ENCODE peak calls at places on chromosomes 16 and 17, in four cellular contexts. One of them, this sample, is unnamed.

GRCh38 chr16:82452002-82452741 is 174.6 kb upstream of the CDH13 start:
- DNase-seq in OCI-LY7: no peak
- DNase-seq in HCT116: no peak
- DNase-seq in CD4-positive, alpha-beta T cell: no peak
- DNase-seq in this sample: no peak

GRCh38 chr17:2030779-2031163 is 818 bp downstream of the DPH1 start:
- DNase-seq in OCI-LY7: no peak
- DNase-seq in HCT116: peak
- DNase-seq in CD4-positive, alpha-beta T cell: no peak
- DNase-seq in this sample: no peak

GRCh38 chr17:39677581-39678339 is 9.5 kb downstream of the PNMT start:
- DNase-seq in OCI-LY7: no peak
- DNase-seq in HCT116: no peak
- DNase-seq in CD4-positive, alpha-beta T cell: no peak
- DNase-seq in this sample: no peak

GRCh38 chr16:72198021-72198420 is 26.1 kb upstream of the PMFBP1 start:
- DNase-seq in OCI-LY7: no peak
- DNase-seq in HCT116: no peak
- DNase-seq in CD4-positive, alpha-beta T cell: no peak
- DNase-seq in this sample: no peak

GRCh38 chr17:38339891-38340290 is 3.9 kb downstream of the GPR179 start:
- DNase-seq in OCI-LY7: no peak
- DNase-seq in HCT116: no peak
- DNase-seq in CD4-positive, alpha-beta T cell: no peak
- DNase-seq in this sample: no peak

GRCh38 chr16:57261806-57262205 is 16.7 kb downstream of the ARL2BP start:
- DNase-seq in OCI-LY7: no peak
- DNase-seq in HCT116: no peak
- DNase-seq in CD4-positive, alpha-beta T cell: no peak
- DNase-seq in this sample: no peak

GRCh38 chr17:62650587-62650986 is 23.1 kb downstream of the MRC2 start:
- DNase-seq in OCI-LY7: no peak
- DNase-seq in HCT116: no peak
- DNase-seq in CD4-positive, alpha-beta T cell: no peak
- DNase-seq in this sample: no peak

GRCh38 chr17:29524692-29525091 is 42.1 kb downstream of the ABHD15 start:
- DNase-seq in OCI-LY7: no peak
- DNase-seq in HCT116: no peak
- DNase-seq in CD4-positive, alpha-beta T cell: no peak
- DNase-seq in this sample: no peak

GRCh38 chr16:19601083-19601976 is 45.8 kb downstream of the VPS35L start:
- DNase-seq in OCI-LY7: peak
- DNase-seq in HCT116: peak
- DNase-seq in CD4-positive, alpha-beta T cell: peak
- DNase-seq in this sample: peak

GRCh38 chr17:71423871-71424546 is 696.8 kb upstream of the SOX9 start:
- DNase-seq in OCI-LY7: peak
- DNase-seq in HCT116: peak
- DNase-seq in CD4-positive, alpha-beta T cell: no peak
- DNase-seq in this sample: no peak

GRCh38 chr17:79629548-79630049 is 18.7 kb upstream of the RBFOX3 start:
- DNase-seq in OCI-LY7: no peak
- DNase-seq in HCT116: no peak
- DNase-seq in CD4-positive, alpha-beta T cell: no peak
- DNase-seq in this sample: no peak

GRCh38 chr16:22123146-22123545 is 30.8 kb downstream of the VWA3A start:
- DNase-seq in OCI-LY7: no peak
- DNase-seq in HCT116: peak
- DNase-seq in CD4-positive, alpha-beta T cell: no peak
- DNase-seq in this sample: no peak

GRCh38 chr17:40073454-40074174 is 10.8 kb downstream of the THRA start:
- DNase-seq in OCI-LY7: no peak
- DNase-seq in HCT116: no peak
- DNase-seq in CD4-positive, alpha-beta T cell: no peak
- DNase-seq in this sample: no peak

GRCh38 chr16:22372882-22373661 is 1.3 kb downstream of the CDR2 start:
- DNase-seq in OCI-LY7: peak
- DNase-seq in HCT116: no peak
- DNase-seq in CD4-positive, alpha-beta T cell: no peak
- DNase-seq in this sample: no peak

GRCh38 chr17:47927821-47928400 is 13.5 kb upstream of the PNPO start:
- DNase-seq in OCI-LY7: no peak
- DNase-seq in HCT116: no peak
- DNase-seq in CD4-positive, alpha-beta T cell: no peak
- DNase-seq in this sample: no peak

GRCh38 chr17:74806334-74806733 is 30.2 kb upstream of the NAT9 start:
- DNase-seq in OCI-LY7: no peak
- DNase-seq in HCT116: no peak
- DNase-seq in CD4-positive, alpha-beta T cell: no peak
- DNase-seq in this sample: no peak

GRCh38 chr16:86662195-86662594 is 83.8 kb downstream of the FOXL1 start:
- DNase-seq in OCI-LY7: no peak
- DNase-seq in HCT116: no peak
- DNase-seq in CD4-positive, alpha-beta T cell: no peak
- DNase-seq in this sample: no peak

GRCh38 chr16:15443753-15444152 is 9.4 kb downstream of the BMERB1 start:
- DNase-seq in OCI-LY7: no peak
- DNase-seq in HCT116: no peak
- DNase-seq in CD4-positive, alpha-beta T cell: no peak
- DNase-seq in this sample: no peak

GRCh38 chr17:75777243-75777922 is 7.2 kb upstream of the UNK start:
- DNase-seq in OCI-LY7: no peak
- DNase-seq in HCT116: no peak
- DNase-seq in CD4-positive, alpha-beta T cell: no peak
- DNase-seq in this sample: no peak

GRCh38 chr17:79305831-79306687 is 231.4 kb downstream of the ENGASE start:
- DNase-seq in OCI-LY7: peak
- DNase-seq in HCT116: no peak
- DNase-seq in CD4-positive, alpha-beta T cell: no peak
- DNase-seq in this sample: no peak

GRCh38 chr17:51298508-51299371 is 38.4 kb downstream of the UTP18 start:
- DNase-seq in OCI-LY7: peak
- DNase-seq in HCT116: peak
- DNase-seq in CD4-positive, alpha-beta T cell: no peak
- DNase-seq in this sample: no peak

GRCh38 chr16:2473999-2474876 is 689 bp upstream of the TBC1D24 start:
- DNase-seq in OCI-LY7: peak
- DNase-seq in HCT116: no peak
- DNase-seq in CD4-positive, alpha-beta T cell: peak
- DNase-seq in this sample: no peak

GRCh38 chr16:11396241-11397048 is 51.2 kb downstream of the RMI2 start:
- DNase-seq in OCI-LY7: peak
- DNase-seq in HCT116: no peak
- DNase-seq in CD4-positive, alpha-beta T cell: peak
- DNase-seq in this sample: no peak

GRCh38 chr16:57266531-57267268 is 17.8 kb downstream of the PLLP start:
- DNase-seq in OCI-LY7: no peak
- DNase-seq in HCT116: no peak
- DNase-seq in CD4-positive, alpha-beta T cell: peak
- DNase-seq in this sample: no peak

GRCh38 chr16:85750827-85751641 is at the start of gene C16orf74:
- DNase-seq in OCI-LY7: peak
- DNase-seq in HCT116: no peak
- DNase-seq in CD4-positive, alpha-beta T cell: no peak
- DNase-seq in this sample: no peak

GRCh38 chr17:1627219-1627986 is 1.2 kb downstream of the SLC43A2 start:
- DNase-seq in OCI-LY7: peak
- DNase-seq in HCT116: no peak
- DNase-seq in CD4-positive, alpha-beta T cell: no peak
- DNase-seq in this sample: no peak

GRCh38 chr17:48610282-48611211 is at the start of gene HOXB7:
- DNase-seq in OCI-LY7: peak
- DNase-seq in HCT116: no peak
- DNase-seq in CD4-positive, alpha-beta T cell: peak
- DNase-seq in this sample: no peak

GRCh38 chr17:58219007-58219788 is at the start of gene MKS1:
- DNase-seq in OCI-LY7: peak
- DNase-seq in HCT116: peak
- DNase-seq in CD4-positive, alpha-beta T cell: peak
- DNase-seq in this sample: peak

GRCh38 chr16:27786881-27787625 is 237.1 kb downstream of the KATNIP start:
- DNase-seq in OCI-LY7: no peak
- DNase-seq in HCT116: no peak
- DNase-seq in CD4-positive, alpha-beta T cell: no peak
- DNase-seq in this sample: no peak

GRCh38 chr17:51056813-51057510 is 63.7 kb downstream of the SPAG9 start:
- DNase-seq in OCI-LY7: peak
- DNase-seq in HCT116: peak
- DNase-seq in CD4-positive, alpha-beta T cell: peak
- DNase-seq in this sample: peak

GRCh38 chr16:73064227-73064995 is 16.5 kb upstream of the ZFHX3 start:
- DNase-seq in OCI-LY7: no peak
- DNase-seq in HCT116: no peak
- DNase-seq in CD4-positive, alpha-beta T cell: no peak
- DNase-seq in this sample: no peak

GRCh38 chr16:720507-720989 is 398 bp upstream of the ANTKMT start:
- DNase-seq in OCI-LY7: no peak
- DNase-seq in HCT116: no peak
- DNase-seq in CD4-positive, alpha-beta T cell: no peak
- DNase-seq in this sample: no peak
- TF ChIP-seq CTCF in OCI-LY7: peak
- TF ChIP-seq CTCF in HCT116: peak
- TF ChIP-seq CTCF in CD4-positive, alpha-beta T cell: no peak
- TF ChIP-seq CTCF in this sample: peak

GRCh38 chr17:33302394-33302793 is 9.3 kb upstream of the ASIC2 start:
- DNase-seq in OCI-LY7: no peak
- DNase-seq in HCT116: no peak
- DNase-seq in CD4-positive, alpha-beta T cell: no peak
- DNase-seq in this sample: no peak

GRCh38 chr17:33303254-33303653 is 10.2 kb upstream of the ASIC2 start:
- DNase-seq in OCI-LY7: no peak
- DNase-seq in HCT116: no peak
- DNase-seq in CD4-positive, alpha-beta T cell: no peak
- DNase-seq in this sample: no peak

GRCh38 chr17:33294994-33295393 is 1.9 kb upstream of the ASIC2 start:
- DNase-seq in OCI-LY7: no peak
- DNase-seq in HCT116: no peak
- DNase-seq in CD4-positive, alpha-beta T cell: no peak
- DNase-seq in this sample: no peak

GRCh38 chr17:33297643-33298042 is 4.5 kb upstream of the ASIC2 start:
- DNase-seq in OCI-LY7: no peak
- DNase-seq in HCT116: no peak
- DNase-seq in CD4-positive, alpha-beta T cell: no peak
- DNase-seq in this sample: no peak

GRCh38 chr17:33299115-33299514 is 6.0 kb upstream of the ASIC2 start:
- DNase-seq in OCI-LY7: no peak
- DNase-seq in HCT116: no peak
- DNase-seq in CD4-positive, alpha-beta T cell: no peak
- DNase-seq in this sample: no peak
- TF ChIP-seq CTCF in OCI-LY7: no peak
- TF ChIP-seq CTCF in HCT116: no peak
- TF ChIP-seq CTCF in CD4-positive, alpha-beta T cell: no peak
- TF ChIP-seq CTCF in this sample: peak

DNA sequence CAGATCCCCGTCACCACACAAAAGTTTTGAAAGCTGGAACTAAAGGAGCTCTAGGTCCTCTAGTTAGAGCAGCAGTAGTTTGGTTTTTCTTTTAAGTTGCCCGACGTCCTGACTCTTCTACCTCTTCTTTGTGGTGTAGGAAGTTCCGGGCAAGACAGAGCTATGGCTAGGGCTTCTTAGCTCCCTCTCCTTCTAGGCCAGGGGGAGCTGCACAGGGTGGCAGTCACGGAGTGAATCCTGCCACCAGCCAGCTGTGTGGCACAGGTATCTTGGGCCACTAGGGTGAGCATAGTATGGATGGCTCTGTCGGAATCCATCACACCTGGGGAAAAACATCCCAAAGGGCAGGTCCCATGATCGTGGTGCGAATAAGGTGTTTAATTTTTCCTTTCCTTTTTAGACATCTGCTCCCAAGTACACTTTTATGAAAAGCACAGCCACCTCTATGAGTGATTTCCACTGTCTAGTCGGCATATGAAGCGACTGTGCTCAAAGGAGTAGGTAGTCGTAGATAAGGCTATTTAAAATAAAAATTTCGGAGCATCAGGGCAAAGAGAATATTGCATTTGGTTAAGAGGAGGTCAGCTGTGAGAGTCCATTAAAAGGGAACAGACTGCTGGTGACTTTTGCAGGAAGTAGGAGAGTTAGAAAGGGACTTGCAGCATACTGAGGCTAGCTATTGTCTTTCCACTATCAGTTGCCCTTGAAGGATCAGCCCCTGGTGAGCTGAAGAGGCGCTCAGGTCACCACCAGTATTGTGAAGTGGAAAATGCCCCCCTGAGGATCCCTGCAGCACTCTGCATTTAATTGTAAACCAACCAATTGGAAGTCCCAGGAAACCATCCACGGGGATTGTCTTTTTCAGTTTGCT is 2.1 kb downstream of the PRKCA start:
- DNase-seq in OCI-LY7: no peak
- DNase-seq in HCT116: no peak
- DNase-seq in CD4-positive, alpha-beta T cell: no peak
- DNase-seq in this sample: no peak
- TF ChIP-seq CTCF in OCI-LY7: no peak
- TF ChIP-seq CTCF in HCT116: no peak
- TF ChIP-seq CTCF in CD4-positive, alpha-beta T cell: no peak
- TF ChIP-seq CTCF in this sample: no peak

GRCh38 chr16:88316941-88317618 is 65.7 kb upstream of the ZNF469 start:
- DNase-seq in OCI-LY7: no peak
- DNase-seq in HCT116: no peak
- DNase-seq in CD4-positive, alpha-beta T cell: no peak
- DNase-seq in this sample: no peak
- TF ChIP-seq CTCF in OCI-LY7: no peak
- TF ChIP-seq CTCF in HCT116: no peak
- TF ChIP-seq CTCF in CD4-positive, alpha-beta T cell: no peak
- TF ChIP-seq CTCF in this sample: no peak

DNA sequence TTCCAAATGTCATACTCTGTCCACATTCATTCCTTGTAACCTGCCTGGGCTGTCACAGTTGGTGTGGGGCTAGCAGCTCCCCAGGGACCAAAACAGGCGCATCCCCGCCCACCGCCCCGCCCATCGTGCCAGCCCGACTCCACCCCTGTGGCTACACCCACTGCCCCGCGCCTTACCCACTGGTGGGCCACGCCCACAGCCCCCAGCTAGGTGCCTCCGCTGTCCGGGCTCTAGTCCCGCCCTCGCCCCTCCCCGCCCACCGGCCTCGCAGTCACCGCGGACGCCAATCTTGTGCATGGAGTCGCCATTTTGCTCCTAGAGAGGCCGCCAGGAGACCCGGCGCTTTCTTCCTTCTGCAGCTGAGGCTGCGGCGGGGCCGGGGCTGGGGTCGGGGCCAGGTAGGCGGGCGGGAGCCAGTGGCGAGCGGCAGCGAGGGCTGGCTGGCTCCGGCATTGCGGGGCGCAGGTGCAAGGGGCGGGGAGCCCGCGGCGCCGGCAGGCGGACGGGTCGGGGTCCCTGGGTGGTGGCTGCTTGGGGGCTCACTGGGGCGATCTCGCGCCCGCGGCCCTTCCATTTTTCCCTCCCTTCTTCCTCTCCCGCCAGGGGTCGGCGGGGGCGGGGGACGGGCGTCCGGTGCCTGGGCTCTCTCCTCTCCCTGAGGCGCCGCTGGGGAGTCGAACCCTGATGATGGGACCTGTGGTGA is at the start of gene PRPSAP2:
- DNase-seq in OCI-LY7: peak
- DNase-seq in HCT116: peak
- DNase-seq in CD4-positive, alpha-beta T cell: peak
- DNase-seq in this sample: peak
- TF ChIP-seq CTCF in OCI-LY7: no peak
- TF ChIP-seq CTCF in HCT116: no peak
- TF ChIP-seq CTCF in CD4-positive, alpha-beta T cell: no peak
- TF ChIP-seq CTCF in this sample: no peak